ENCODE peak calls at places on chromosomes 12 and 14, in nine cellular contexts. Q is astrocyte; X is IMR-90; K is CD8-positive, alpha-beta T cell; V is OCI-LY7; D is cardiac fibroblast; R is fibroblast of pulmonary artery; O is endodermal cell; G is ovary. C is an unnamed sample.

GRCh38 chr12:42027537-42027936 is 117.1 kb downstream of the GXYLT1 start:
- DNase-seq in K (no peak), R (no peak), V (no peak), X (no peak), O (no peak), G (no peak), Q (no peak), D (no peak), C (no peak)

GRCh38 chr12:98894412-98895085 is 249.5 kb downstream of the APAF1 start:
- DNase-seq in O (peak; percentile 85), Q (no peak), D (no peak), X (no peak), R (no peak), G (peak; percentile 73), K (no peak), V (no peak), C (no peak)

GRCh38 chr12:75974323-75975273 is 57.0 kb downstream of the PHLDA1 start:
- DNase-seq in G (no peak), D (no peak), X (no peak), K (no peak), O (no peak), V (peak; percentile 26), Q (no peak), R (no peak), C (no peak)

GRCh38 chr14:52348796-52349195 is 34.7 kb downstream of the PTGER2 start:
- DNase-seq in D (peak; percentile 74), X (peak; percentile 87), G (no peak), V (no peak), K (no peak), Q (peak; percentile 83), R (peak; percentile 65), O (no peak), C (peak; percentile 80)

GRCh38 chr12:122961551-122962329 is 4.5 kb downstream of the ABCB9 start:
- DNase-seq in X (no peak), O (no peak), R (no peak), Q (peak; percentile 57), K (no peak), G (no peak), D (no peak), V (no peak), C (no peak)

GRCh38 chr12:108966378-108967151 is 54.3 kb downstream of the SVOP start:
- DNase-seq in K (no peak), R (no peak), X (no peak), O (no peak), V (no peak), Q (no peak), G (no peak), D (no peak), C (no peak)

GRCh38 chr12:109923481-109924245 is 23.6 kb downstream of the TCHP start:
- DNase-seq in V (no peak), K (no peak), D (no peak), Q (no peak), G (no peak), O (no peak), R (no peak), X (no peak), C (no peak)

GRCh38 chr12:31259136-31259881 is 66.6 kb downstream of the SINHCAF start:
- DNase-seq in R (peak; percentile 25), Q (no peak), G (no peak), D (peak; percentile 18), K (no peak), V (no peak), O (peak; percentile 14), X (no peak), C (peak; percentile 5)

GRCh38 chr12:117514016-117514415 is 152.6 kb upstream of the NOS1 start:
- DNase-seq in O (no peak), R (no peak), G (no peak), V (no peak), Q (no peak), X (no peak), D (no peak), K (no peak), C (no peak)

DNA sequence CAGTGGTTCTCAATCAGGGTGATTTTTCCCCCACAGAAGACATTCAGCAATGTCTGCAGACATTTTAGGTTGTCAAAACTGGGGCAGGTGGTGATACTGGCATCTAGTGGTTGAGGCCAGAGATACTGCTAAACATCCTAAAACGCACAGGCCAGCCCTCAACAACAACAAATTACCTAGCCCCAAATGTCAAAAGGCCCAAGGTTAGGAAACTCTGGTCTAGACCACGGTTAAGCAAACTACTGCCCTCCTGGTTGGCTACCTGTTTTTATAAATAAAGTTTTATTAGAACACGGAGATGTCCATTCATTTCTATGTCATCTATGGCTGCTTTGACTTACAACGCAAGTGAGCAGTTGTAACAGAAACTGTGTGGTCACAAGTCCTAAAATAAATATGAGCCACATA is 186.7 kb downstream of the EFCAB11 start:
- DNase-seq in O (peak; percentile 79), R (peak; percentile 73), K (peak; percentile 52), Q (peak; percentile 23), X (peak; percentile 63), D (peak; percentile 78), G (no peak), V (peak; percentile 81), C (peak; percentile 83)
- TF ChIP-seq CTCF in O (peak; percentile 88), R (peak; percentile 76), K (peak; percentile 87), Q (peak; percentile 71), X (peak; percentile 62), D (peak; percentile 82), G (no peak), V (peak; percentile 94), C (peak; percentile 92)

DNA sequence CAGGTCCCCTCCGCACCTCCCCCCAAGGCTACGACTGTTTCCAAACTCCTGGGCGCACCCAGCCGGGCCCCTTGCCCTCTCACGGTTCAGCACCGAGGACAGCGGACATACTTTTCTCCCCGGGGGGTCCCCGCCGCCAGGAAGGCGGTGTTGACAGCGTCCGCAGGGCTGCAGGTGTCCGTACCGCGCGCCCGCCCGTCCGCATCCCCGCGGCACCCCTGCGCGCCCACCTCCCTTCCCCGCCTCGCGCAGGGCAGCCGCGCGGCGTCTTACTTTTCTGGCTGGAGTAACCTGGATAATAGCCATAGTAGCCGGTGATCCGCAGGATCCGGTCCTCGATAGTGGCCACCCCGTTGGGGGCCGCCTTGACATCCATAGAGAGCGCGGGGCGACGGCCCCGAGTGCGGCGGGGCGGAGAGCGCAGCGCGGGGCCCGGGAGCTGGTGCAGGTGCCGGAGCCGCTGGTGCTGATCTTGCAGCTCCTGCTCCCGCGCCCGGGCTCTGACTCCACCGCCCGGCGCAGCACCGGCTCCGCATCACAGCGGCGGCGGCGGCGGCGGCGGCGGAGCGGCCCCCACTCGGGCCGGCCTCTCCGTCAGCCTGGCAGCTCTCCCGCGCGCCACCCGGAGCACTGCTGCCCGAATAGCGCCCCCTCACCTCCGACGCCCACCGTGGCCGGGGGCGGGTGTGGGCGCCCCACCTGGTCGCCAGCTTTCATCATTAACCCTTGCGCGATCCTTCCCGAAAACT is at the start of gene SLC35F4:
- DNase-seq in V (no peak), D (no peak), O (peak; percentile 97), K (no peak), Q (no peak), R (peak; percentile 23), X (no peak), G (peak; percentile 51), C (peak; percentile 14)
- H3K4me3 ChIP-seq in V (no peak within 1 kb of the TSS), D (no peak within 1 kb of the TSS), O (peak within 1 kb of the TSS; percentile 71), K (no peak within 1 kb of the TSS), Q (peak within 1 kb of the TSS; percentile 28), R (no peak within 1 kb of the TSS), X (no peak within 1 kb of the TSS), G (no peak within 1 kb of the TSS), C (no peak within 1 kb of the TSS)

GRCh38 chr14:29800961-29801360 is 126.7 kb downstream of the PRKD1 start:
- DNase-seq in V (no peak), Q (no peak), D (no peak), G (no peak), O (no peak), R (peak; percentile 10), X (no peak), K (no peak), C (peak; percentile 31)
- TF ChIP-seq CTCF in V (no peak), Q (no peak), D (no peak), G (no peak), O (peak; percentile 59), R (peak; percentile 26), X (no peak), K (no peak), C (peak; percentile 53)

DNA sequence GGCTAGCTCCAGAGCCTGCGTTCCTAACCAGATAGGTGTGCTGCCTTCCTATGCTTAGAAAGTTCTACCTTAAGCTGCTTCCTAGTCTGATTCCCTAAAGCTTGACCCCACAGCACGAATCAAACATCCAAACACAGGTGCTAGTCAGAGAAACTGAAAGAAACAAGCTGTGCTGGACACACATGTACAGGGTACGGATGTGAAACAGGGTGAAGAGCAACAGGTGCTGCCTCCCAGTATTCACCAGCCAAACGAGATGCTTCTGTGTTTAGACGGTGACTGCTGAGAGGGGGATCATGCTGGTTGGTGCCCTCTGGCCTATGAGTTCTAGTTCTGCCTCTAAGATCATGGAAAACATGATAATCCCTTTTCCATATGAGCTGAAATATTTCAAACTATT is 105.3 kb downstream of the GRIP1 start:
- DNase-seq in O (no peak), V (peak; percentile 89), X (no peak), D (no peak), K (no peak), G (no peak), Q (no peak), R (no peak), C (no peak)
- H3K4me3 ChIP-seq in O (no peak overlapping the region), V (peak overlapping the region; percentile 22), X (no peak overlapping the region), D (no peak overlapping the region), K (no peak overlapping the region), G (no peak overlapping the region), Q (no peak overlapping the region), R (no peak overlapping the region), C (no peak overlapping the region)

GRCh38 chr14:53537421-53538315 is 384.5 kb upstream of the DDHD1 start:
- DNase-seq in O (peak; percentile 52), G (no peak), D (no peak), Q (no peak), K (no peak), R (no peak), X (peak; percentile 40), V (no peak), C (peak; percentile 2)
- TF ChIP-seq CTCF in O (peak; percentile 42), G (no peak), D (no peak), Q (no peak), K (no peak), R (peak; percentile 1), X (no peak), V (no peak), C (no peak)

GRCh38 chr12:1306817-1307216 is 287.6 kb downstream of the FBXL14 start:
- DNase-seq in R (no peak), G (no peak), K (no peak), V (no peak), Q (no peak), D (no peak), X (no peak), O (no peak), C (no peak)
- H3K4me3 ChIP-seq in R (no peak overlapping the region), G (no peak overlapping the region), K (no peak overlapping the region), V (no peak overlapping the region), Q (no peak overlapping the region), D (no peak overlapping the region), X (no peak overlapping the region), O (no peak overlapping the region), C (no peak overlapping the region)

C was measured in choroid plexus epithelial cell.